ENCODE peak calls at places on chromosomes 16 and 17, in nine cellular contexts. A is ovary, J is cardiac muscle cell, W is stomach, D is psoas muscle, S is colonic mucosa, I is upper lobe of right lung, O is uterus, Y is AG04450. C is an unnamed sample.

GRCh38 chr17:81834831-81835267 is at the start of gene PPP1R27:
- DNase-seq in A (no peak), J (no peak), W (no peak), D (peak; percentile 90), S (no peak), I (no peak), O (no peak), Y (no peak), C (no peak)

GRCh38 chr17:77208856-77209255 is 68.1 kb downstream of the SEC14L1 start:
- DNase-seq in A (no peak), J (no peak), W (no peak), D (no peak), S (no peak), I (no peak), O (no peak), Y (no peak), C (no peak)

GRCh38 chr17:19626079-19626478 is 22.5 kb upstream of the ALDH3A2 start:
- DNase-seq in A (no peak), J (no peak), W (no peak), D (no peak), S (no peak), I (no peak), O (no peak), Y (no peak), C (no peak)

GRCh38 chr17:58338907-58339774 is 10.5 kb upstream of the TSPOAP1 start:
- DNase-seq in A (peak; percentile 28), J (peak; percentile 57), W (no peak), D (no peak), S (peak; percentile 67), I (peak; percentile 85), O (no peak), Y (peak; percentile 59), C (peak; percentile 51)

GRCh38 chr16:23223368-23223767 is 40.8 kb downstream of the SCNN1G start:
- DNase-seq in A (no peak), J (no peak), W (no peak), D (no peak), S (no peak), I (no peak), O (no peak), Y (no peak), C (no peak)

GRCh38 chr16:3099395-3099731 is 269 bp upstream of the ZSCAN10 start:
- DNase-seq in A (no peak), J (no peak), W (no peak), D (no peak), S (no peak), I (no peak), O (no peak), Y (no peak), C (no peak)

GRCh38 chr17:62998665-62999393 is 32.8 kb downstream of the TANC2 start:
- DNase-seq in A (no peak), J (no peak), W (no peak), D (no peak), S (no peak), I (no peak), O (no peak), Y (no peak), C (no peak)

GRCh38 chr16:66652661-66653060 is 43.9 kb downstream of the CMTM4 start:
- DNase-seq in A (no peak), J (no peak), W (no peak), D (no peak), S (no peak), I (no peak), O (no peak), Y (no peak), C (no peak)

DNA sequence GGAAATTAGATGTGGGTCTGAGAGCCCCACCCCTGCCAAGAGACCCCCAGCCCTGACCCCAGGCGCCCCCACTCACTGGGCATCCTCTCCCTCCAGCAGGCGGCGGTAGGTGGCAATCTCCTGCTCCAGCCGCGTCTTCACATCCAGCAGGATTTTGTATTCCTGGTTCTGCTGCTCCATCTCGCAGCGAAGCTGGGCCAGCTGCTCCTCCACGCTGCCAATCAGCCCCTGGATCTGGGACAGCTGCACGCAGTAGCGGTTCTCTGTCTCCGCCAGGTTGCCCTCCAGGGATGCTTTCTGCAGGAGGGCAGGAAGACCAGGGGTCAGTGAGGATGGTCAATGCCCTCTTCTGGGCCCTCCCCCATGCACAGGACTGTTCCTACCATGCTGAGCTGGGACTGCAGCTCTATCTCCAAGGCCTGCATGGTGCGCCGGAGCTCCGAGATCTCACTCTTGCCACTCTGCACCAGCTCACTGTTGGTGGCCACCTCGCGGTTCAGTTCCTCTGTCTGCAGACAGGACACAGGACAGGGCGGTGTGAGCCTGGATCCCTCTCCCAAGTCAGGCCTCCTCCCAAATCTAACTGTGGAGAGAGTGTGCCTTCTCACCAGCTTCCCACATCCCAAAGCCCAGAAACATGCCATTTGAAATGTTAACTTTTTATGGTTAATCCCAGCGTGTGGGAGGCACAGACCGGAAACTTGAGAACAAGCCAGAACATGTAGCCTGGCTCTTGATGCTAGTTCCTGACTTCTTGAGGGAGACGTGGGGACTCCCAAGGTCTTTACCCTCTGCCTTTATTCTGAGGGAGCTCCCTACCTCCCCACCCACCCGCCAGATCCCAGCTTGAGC is 3.6 kb downstream of the KRT17 start:
- DNase-seq in A (peak; percentile 21), J (no peak), W (no peak), D (no peak), S (no peak), I (peak; percentile 48), O (no peak), Y (no peak), C (no peak)
- H3K27ac ChIP-seq in A (no peak overlapping the region), J (no peak overlapping the region), W (no peak overlapping the region), D (no peak overlapping the region), S (no peak overlapping the region), I (no peak overlapping the region), O (no peak overlapping the region), Y (no peak overlapping the region), C (no peak overlapping the region)

GRCh38 chr17:48609754-48610281 is 999 bp downstream of the HOXB7 start:
- DNase-seq in A (no peak), J (no peak), W (no peak), D (no peak), S (no peak), I (no peak), O (no peak), Y (no peak), C (no peak)
- H3K4me3 ChIP-seq in A (peak overlapping the region; percentile 39), J (peak overlapping the region; percentile 41), W (peak overlapping the region; percentile 54), D (peak overlapping the region; percentile 77), S (peak overlapping the region; percentile 57), I (peak overlapping the region; percentile 64), O (peak overlapping the region; percentile 27), Y (peak overlapping the region; percentile 67), C (peak overlapping the region; percentile 42)

DNA sequence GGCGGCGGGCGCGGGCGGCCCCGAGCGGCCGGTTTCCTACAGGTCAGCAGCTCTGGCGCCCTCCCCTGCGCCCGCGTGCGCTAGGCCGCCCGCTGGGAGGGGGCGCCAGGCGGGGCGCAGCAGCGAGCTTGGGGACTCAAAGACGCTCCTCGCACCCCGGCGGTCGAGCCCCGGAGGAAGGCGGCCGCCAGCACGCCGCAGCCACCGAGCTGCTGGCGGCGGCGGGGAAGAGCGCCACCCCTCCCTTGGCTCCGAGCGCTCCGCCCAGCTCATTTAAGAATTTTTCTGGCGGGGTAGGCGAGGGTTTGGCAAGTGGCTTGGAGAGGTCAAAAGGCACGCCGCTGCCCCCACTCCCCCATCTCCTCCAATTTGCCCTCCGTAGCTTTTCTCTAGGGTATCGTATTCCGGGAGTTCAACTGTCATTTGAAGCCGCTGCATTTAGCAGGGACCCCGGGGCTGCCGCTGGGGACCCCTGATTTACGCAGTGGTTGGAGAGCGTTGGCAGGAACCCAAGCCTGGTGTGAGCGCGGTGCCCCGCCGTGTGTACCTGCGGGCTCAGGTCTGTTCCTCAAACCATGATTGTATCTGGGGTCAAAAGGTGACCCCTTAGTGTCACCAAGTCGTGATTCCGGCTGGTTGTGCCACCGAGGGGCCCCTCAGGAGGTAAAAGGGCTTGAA is 59.5 kb upstream of the GSE1 start:
- DNase-seq in A (peak; percentile 80), J (peak; percentile 92), W (peak; percentile 79), D (peak; percentile 79), S (peak; percentile 76), I (peak; percentile 89), O (peak; percentile 64), Y (no peak), C (no peak)
- TF ChIP-seq CTCF in A (no peak), J (peak; percentile 19), W (no peak), D (peak; percentile 15), S (no peak), I (peak; percentile 41), O (peak; percentile 6), Y (peak; percentile 3), C (no peak)

DNA sequence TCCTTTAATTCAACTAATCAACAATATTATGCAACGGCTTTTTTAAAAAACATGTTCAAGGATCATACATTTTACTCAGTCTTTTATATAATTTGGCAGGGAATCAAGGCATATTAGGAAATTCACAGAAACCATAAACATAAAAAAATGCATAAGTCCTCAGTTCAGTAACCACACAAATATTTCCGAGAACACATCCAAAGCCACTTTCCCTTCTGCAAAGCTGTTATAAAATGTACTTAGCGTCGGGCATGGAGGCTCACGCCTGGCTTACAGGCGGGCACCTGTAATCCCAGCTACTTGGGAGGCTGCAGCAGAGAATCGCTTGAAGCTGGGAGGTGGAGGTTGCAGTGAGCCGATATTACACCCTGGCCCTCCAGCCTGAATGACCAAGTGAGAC is 9.7 kb upstream of the ZC3H7A start:
- DNase-seq in A (no peak), J (no peak), W (no peak), D (no peak), S (no peak), I (peak; percentile 45), O (no peak), Y (no peak), C (no peak)
- H3K27ac ChIP-seq in A (no peak overlapping the region), J (no peak overlapping the region), W (no peak overlapping the region), D (no peak overlapping the region), S (no peak overlapping the region), I (no peak overlapping the region), O (no peak overlapping the region), Y (no peak overlapping the region), C (no peak overlapping the region)

C was measured in brain microvascular endothelial cell.